ENCODE peak calls at places on chromosomes 6 and 20, in eight cellular contexts. K is Calu3; R is SIG-M5; P is Peyer's patch; M is glutamatergic neuron; F is T-helper 22 cell; T is aorta; V is activated CD4-positive, alpha-beta T cell treated with anti-CD3 and anti-CD28 coated beads, Interleukin-2, amount 50 U/mL, for 1 hour. W is an unnamed sample.

GRCh38 chr6:111080713-111081112 is 6.6 kb upstream of the SLC16A10 start:
- DNase-seq in K (no peak), M (no peak), P (no peak), V (no peak), T (no peak), R (no peak), F (no peak), W (no peak)

GRCh38 chr20:37902504-37903313 is at the start of gene VSTM2L:
- DNase-seq in P (no peak), K (peak; percentile 55), F (no peak), M (peak; percentile 81), V (no peak), R (no peak), T (no peak), W (peak; percentile 79)

GRCh38 chr6:35810831-35811698 is 5.9 kb downstream of the LHFPL5 start:
- DNase-seq in K (peak; percentile 81), R (no peak), P (no peak), T (no peak), M (no peak), F (no peak), V (no peak), W (peak; percentile 79)

GRCh38 chr20:1831606-1832005 is 63.6 kb upstream of the SIRPA start:
- DNase-seq in V (no peak), F (no peak), R (no peak), P (no peak), T (no peak), M (no peak), K (no peak), W (no peak)

GRCh38 chr6:55916188-55916587 is 40.8 kb upstream of the BMP5 start:
- DNase-seq in R (no peak), K (no peak), T (no peak), V (no peak), F (no peak), P (no peak), M (no peak), W (peak; percentile 10)

GRCh38 chr6:160013987-160014868 is 45.3 kb downstream of the IGF2R start:
- DNase-seq in M (no peak), F (no peak), V (no peak), T (no peak), P (no peak), R (no peak), K (no peak), W (peak; percentile 33)

GRCh38 chr6:102774326-102774725 is 1380.8 kb downstream of the GRIK2 start:
- DNase-seq in K (no peak), F (no peak), T (no peak), P (no peak), R (no peak), V (no peak), M (no peak), W (no peak)

GRCh38 chr6:161168281-161168891 is 105.5 kb downstream of the AGPAT4 start:
- DNase-seq in K (peak; percentile 26), F (no peak), V (no peak), M (no peak), R (no peak), T (no peak), P (no peak), W (peak; percentile 99)

GRCh38 chr20:63947638-63948456 is 8.4 kb downstream of the UCKL1 start:
- DNase-seq in T (no peak), P (no peak), V (no peak), F (no peak), R (no peak), K (no peak), M (no peak), W (no peak)

GRCh38 chr6:166418691-166419143 is 36.0 kb upstream of the MPC1 start:
- DNase-seq in V (no peak), R (no peak), P (no peak), M (no peak), T (no peak), F (no peak), K (no peak), W (no peak)

GRCh38 chr6:31158863-31159855 is 770 bp downstream of the TCF19 start:
- DNase-seq in M (no peak), F (peak; percentile 17), T (peak; percentile 36), K (peak; percentile 70), P (no peak), V (no peak), R (no peak), W (peak; percentile 25)

GRCh38 chr6:118869350-118869749 is 24.6 kb upstream of the ASF1A start:
- DNase-seq in F (no peak), M (no peak), P (no peak), V (no peak), K (no peak), R (no peak), T (no peak), W (peak; percentile 79)

GRCh38 chr6:113172531-113172966 is 684.6 kb upstream of the MARCKS start:
- DNase-seq in T (no peak), K (no peak), R (no peak), P (no peak), M (no peak), F (no peak), V (no peak), W (peak; percentile 24)

GRCh38 chr6:113184736-113185135 is 672.4 kb upstream of the MARCKS start:
- DNase-seq in V (no peak), M (no peak), K (no peak), R (no peak), T (no peak), F (no peak), P (no peak), W (peak; percentile 26)

GRCh38 chr6:14655990-14656640 is 538.5 kb downstream of the CD83 start:
- DNase-seq in K (no peak), F (no peak), P (no peak), R (peak; percentile 6), T (no peak), M (no peak), V (no peak), W (no peak)

GRCh38 chr6:138383776-138384175 is 6.1 kb downstream of the SMIM28 start:
- DNase-seq in T (no peak), K (no peak), F (no peak), V (no peak), M (no peak), R (no peak), P (no peak), W (no peak)

GRCh38 chr6:112180095-112180820 is 74.1 kb downstream of the LAMA4 start:
- DNase-seq in R (peak; percentile 4), T (no peak), F (peak; percentile 14), V (no peak), M (no peak), P (no peak), K (peak; percentile 56), W (peak; percentile 93)

W was measured in fibroblast of lung.